ENCODE peak calls at places on chromosomes 11 and 22, in four cellular contexts. One of them, this sample, is unnamed.

GRCh38 chr22:35782504-35782903 is 64.8 kb downstream of the APOL5 start:
- DNase-seq in heart right ventricle: no peak
- DNase-seq in mammary epithelial cell: no peak
- DNase-seq in ovary: no peak
- DNase-seq in this sample: no peak

GRCh38 chr11:35040221-35040942 is 98.6 kb upstream of the CD44 start:
- DNase-seq in ovary: no peak
- DNase-seq in mammary epithelial cell: peak; percentile 99
- DNase-seq in heart right ventricle: no peak
- DNase-seq in this sample: no peak

GRCh38 chr11:120224386-120224785 is 13.6 kb downstream of the OAF start:
- DNase-seq in heart right ventricle: no peak
- DNase-seq in ovary: no peak
- DNase-seq in mammary epithelial cell: no peak
- DNase-seq in this sample: no peak

GRCh38 chr22:37162221-37163095 is 12.7 kb upstream of the IL2RB start:
- DNase-seq in mammary epithelial cell: no peak
- DNase-seq in ovary: no peak
- DNase-seq in heart right ventricle: no peak
- DNase-seq in this sample: no peak

GRCh38 chr11:93238956-93239355 is 41.2 kb upstream of the SLC36A4 start:
- DNase-seq in heart right ventricle: no peak
- DNase-seq in mammary epithelial cell: no peak
- DNase-seq in ovary: no peak
- DNase-seq in this sample: no peak

GRCh38 chr22:23359583-23360123 is 179.3 kb downstream of the BCR start:
- DNase-seq in ovary: no peak
- DNase-seq in heart right ventricle: no peak
- DNase-seq in mammary epithelial cell: no peak
- DNase-seq in this sample: no peak

GRCh38 chr11:57499413-57499982 is 16.0 kb downstream of the SLC43A1 start:
- DNase-seq in mammary epithelial cell: peak; percentile 68
- DNase-seq in heart right ventricle: peak; percentile 97
- DNase-seq in ovary: peak; percentile 99
- DNase-seq in this sample: peak; percentile 98

GRCh38 chr11:61121917-61122316 is 19.6 kb downstream of the CD5 start:
- DNase-seq in mammary epithelial cell: no peak
- DNase-seq in ovary: no peak
- DNase-seq in heart right ventricle: no peak
- DNase-seq in this sample: no peak

GRCh38 chr22:49738566-49738965 is 89.1 kb downstream of the BRD1 start:
- DNase-seq in heart right ventricle: no peak
- DNase-seq in mammary epithelial cell: no peak
- DNase-seq in ovary: no peak
- DNase-seq in this sample: no peak

GRCh38 chr22:25060522-25061071 is 108.1 kb downstream of the KIAA1671 start:
- DNase-seq in ovary: no peak
- DNase-seq in mammary epithelial cell: no peak
- DNase-seq in heart right ventricle: no peak
- DNase-seq in this sample: no peak

GRCh38 chr11:101848262-101848661 is 66.5 kb upstream of the CEP126 start:
- DNase-seq in heart right ventricle: no peak
- DNase-seq in mammary epithelial cell: no peak
- DNase-seq in ovary: no peak
- DNase-seq in this sample: no peak

GRCh38 chr11:12005476-12005875 is 3.0 kb downstream of the DKK3 start:
- DNase-seq in mammary epithelial cell: no peak
- DNase-seq in heart right ventricle: no peak
- DNase-seq in ovary: no peak
- DNase-seq in this sample: no peak

GRCh38 chr11:131370090-131370751 is at the start of gene NTM:
- DNase-seq in heart right ventricle: peak; percentile 69
- DNase-seq in ovary: no peak
- DNase-seq in mammary epithelial cell: peak; percentile 17
- DNase-seq in this sample: no peak

GRCh38 chr22:36244522-36245391 is 5.4 kb upstream of the APOL2 start:
- DNase-seq in heart right ventricle: no peak
- DNase-seq in mammary epithelial cell: no peak
- DNase-seq in ovary: no peak
- DNase-seq in this sample: peak; percentile 52

DNA sequence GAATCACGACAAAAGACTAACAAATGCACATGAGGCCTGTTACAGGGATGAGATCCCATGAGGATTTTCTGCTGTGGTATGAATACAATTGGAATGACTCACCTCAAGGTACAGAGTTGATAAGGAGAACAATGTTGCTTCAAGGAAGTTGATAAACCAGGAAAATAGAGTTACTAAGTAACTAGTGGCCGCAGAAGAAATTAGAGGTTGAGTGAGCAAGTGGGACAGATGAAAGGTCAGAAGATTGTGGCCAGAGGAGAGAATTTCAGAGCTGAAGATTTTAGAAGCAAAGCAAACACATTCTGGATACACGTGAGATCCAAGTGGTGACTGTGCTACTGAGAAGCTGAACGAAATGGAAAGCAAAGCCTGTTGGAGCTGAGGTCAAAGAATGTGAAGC is 67.8 kb downstream of the CYB5R2 start:
- DNase-seq in mammary epithelial cell: no peak
- DNase-seq in heart right ventricle: no peak
- DNase-seq in ovary: no peak
- DNase-seq in this sample: no peak
- H3K4me3 ChIP-seq in mammary epithelial cell: no peak overlapping the region
- H3K4me3 ChIP-seq in heart right ventricle: no peak overlapping the region
- H3K4me3 ChIP-seq in ovary: no peak overlapping the region
- H3K4me3 ChIP-seq in this sample: no peak overlapping the region

GRCh38 chr11:1391165-1392010 is 1.7 kb downstream of the BRSK2 start:
- DNase-seq in mammary epithelial cell: no peak
- DNase-seq in heart right ventricle: no peak
- DNase-seq in ovary: no peak
- DNase-seq in this sample: no peak
- H3K4me3 ChIP-seq in mammary epithelial cell: no peak overlapping the region
- H3K4me3 ChIP-seq in heart right ventricle: peak overlapping the region; percentile 17
- H3K4me3 ChIP-seq in ovary: no peak overlapping the region
- H3K4me3 ChIP-seq in this sample: no peak overlapping the region

DNA sequence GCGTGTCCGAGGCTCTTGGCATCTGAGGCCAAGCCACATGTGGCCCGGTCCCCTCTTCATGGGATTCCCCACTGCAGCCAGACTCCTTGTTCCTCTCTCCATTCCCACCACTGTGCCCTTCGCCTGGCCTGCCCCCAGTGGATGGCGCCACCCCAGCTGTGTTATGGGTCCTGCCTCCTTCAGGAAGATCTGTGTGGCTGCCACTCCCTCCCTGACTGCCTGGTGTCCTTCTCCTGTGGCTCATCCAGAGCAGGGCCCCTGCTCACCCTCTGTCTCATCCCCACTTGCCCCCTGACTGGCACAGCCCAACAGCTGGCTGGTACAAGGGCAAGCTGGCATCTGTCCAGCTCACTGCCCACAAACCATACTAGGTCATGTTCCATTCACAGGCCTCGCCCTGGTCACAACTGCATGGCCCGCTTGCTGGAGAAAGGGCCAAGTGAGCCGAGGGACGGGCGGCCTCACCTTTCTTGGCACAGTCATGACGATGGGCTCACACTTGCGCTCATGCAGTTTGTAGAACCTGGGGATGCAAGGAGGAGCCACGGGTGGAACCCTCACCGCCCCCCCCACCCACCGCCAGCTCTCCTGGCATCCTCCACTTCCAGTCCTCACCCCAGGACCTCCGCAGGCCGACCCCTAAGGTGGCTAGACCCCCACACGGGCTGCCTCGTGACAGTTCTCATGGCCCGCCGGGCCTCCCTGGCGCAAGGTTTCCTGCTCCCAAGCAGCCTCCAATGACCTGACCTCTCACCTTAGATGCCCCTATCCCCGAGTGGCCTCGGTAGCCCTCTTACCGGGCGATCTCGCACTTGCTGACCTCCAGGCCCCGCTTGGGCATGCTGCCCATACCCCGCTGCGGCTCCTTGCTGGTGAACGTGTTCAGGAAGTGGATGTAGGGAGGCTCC is 2.1 kb upstream of the PTPRCAP start:
- DNase-seq in ovary: peak; percentile 53
- DNase-seq in heart right ventricle: no peak
- DNase-seq in mammary epithelial cell: no peak
- DNase-seq in this sample: peak; percentile 62
- H3K4me3 ChIP-seq in ovary: no peak overlapping the region
- H3K4me3 ChIP-seq in heart right ventricle: no peak overlapping the region
- H3K4me3 ChIP-seq in mammary epithelial cell: no peak overlapping the region
- H3K4me3 ChIP-seq in this sample: no peak overlapping the region

GRCh38 chr22:30751529-30751928 is 56.9 kb downstream of the OSBP2 start:
- DNase-seq in mammary epithelial cell: no peak
- DNase-seq in ovary: no peak
- DNase-seq in heart right ventricle: no peak
- DNase-seq in this sample: no peak
- H3K4me3 ChIP-seq in mammary epithelial cell: no peak overlapping the region
- H3K4me3 ChIP-seq in ovary: no peak overlapping the region
- H3K4me3 ChIP-seq in heart right ventricle: no peak overlapping the region
- H3K4me3 ChIP-seq in this sample: no peak overlapping the region

GRCh38 chr22:32794449-32795213 is 6.9 kb upstream of the TIMP3 start:
- DNase-seq in heart right ventricle: no peak
- DNase-seq in ovary: no peak
- DNase-seq in mammary epithelial cell: no peak
- DNase-seq in this sample: no peak
- H3K4me3 ChIP-seq in heart right ventricle: no peak overlapping the region
- H3K4me3 ChIP-seq in ovary: no peak overlapping the region
- H3K4me3 ChIP-seq in mammary epithelial cell: no peak overlapping the region
- H3K4me3 ChIP-seq in this sample: no peak overlapping the region

GRCh38 chr22:46251266-46251665 is 1.2 kb upstream of the CDPF1 start:
- DNase-seq in mammary epithelial cell: no peak
- DNase-seq in ovary: no peak
- DNase-seq in heart right ventricle: no peak
- DNase-seq in this sample: no peak
- H3K4me3 ChIP-seq in mammary epithelial cell: peak overlapping the region; percentile 98
- H3K4me3 ChIP-seq in ovary: peak overlapping the region; percentile 69
- H3K4me3 ChIP-seq in heart right ventricle: peak overlapping the region; percentile 82
- H3K4me3 ChIP-seq in this sample: no peak overlapping the region

DNA sequence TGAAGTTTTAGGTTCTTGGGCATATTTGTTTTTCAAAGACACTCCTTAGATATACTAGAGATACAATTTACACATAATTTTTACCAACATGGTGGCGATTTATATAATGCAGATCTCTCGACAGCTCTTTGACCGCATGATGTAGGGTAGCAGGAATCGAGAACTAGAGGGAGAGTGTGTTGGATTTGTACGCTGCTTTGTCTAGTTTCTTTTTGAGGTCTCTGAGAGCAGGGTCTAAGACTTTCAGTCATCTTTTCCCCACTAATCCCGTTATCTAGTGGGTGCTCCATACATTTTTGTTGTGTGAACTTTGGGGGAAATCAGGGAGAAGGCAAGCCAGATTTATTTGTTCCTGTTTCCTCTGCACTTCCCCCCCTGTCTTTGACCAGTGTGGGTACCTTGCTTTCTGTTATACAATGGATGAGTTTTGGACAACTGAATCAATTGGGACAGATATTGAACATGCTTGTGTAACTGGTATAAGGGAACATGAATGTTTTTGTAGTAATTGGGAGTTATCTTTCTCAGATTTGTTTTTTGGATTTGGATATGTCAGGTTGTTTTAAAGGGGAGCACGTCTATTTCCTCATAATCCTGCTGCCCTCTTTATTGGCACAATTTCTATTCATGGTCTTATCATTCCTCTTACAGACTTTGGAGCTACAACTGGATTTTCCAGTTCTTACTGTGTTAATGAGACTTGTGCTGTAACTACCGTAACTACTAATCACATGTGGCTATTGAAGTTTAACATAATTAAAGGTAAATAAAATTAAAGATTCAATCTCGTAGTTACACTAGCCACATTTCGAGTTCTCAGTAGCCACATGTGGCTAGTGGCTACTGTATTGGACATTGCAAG is 1.7 kb downstream of the FDX1 start:
- DNase-seq in heart right ventricle: no peak
- DNase-seq in mammary epithelial cell: peak; percentile 25
- DNase-seq in ovary: no peak
- DNase-seq in this sample: no peak
- H3K4me3 ChIP-seq in heart right ventricle: peak overlapping the region; percentile 78
- H3K4me3 ChIP-seq in mammary epithelial cell: peak overlapping the region; percentile 90
- H3K4me3 ChIP-seq in ovary: peak overlapping the region; percentile 79
- H3K4me3 ChIP-seq in this sample: peak overlapping the region; percentile 70